ENCODE peak calls at places on chromosome 5, in five cellular contexts. F is lung; G is NCI-H69; Q is Karpas-422; C is activated CD4-positive, alpha-beta T cell treated with anti-CD3 and anti-CD28 coated beads for 24 hours. E is an unnamed sample.
A peak's percentile ranks its signal among the peaks of the same experiment; 100 is the strongest.

GRCh38 chr5:53378590-53379247 is 101.7 kb upstream of the FST start:
- DNase-seq in F (no peak), Q (no peak), C (no peak), G (no peak), E (no peak)

GRCh38 chr5:123132330-123132729 is 43.3 kb downstream of the PRDM6 start:
- DNase-seq in G (no peak), F (no peak), Q (no peak), C (no peak), E (no peak)

GRCh38 chr5:120367896-120368634 is 96.0 kb upstream of the PRR16 start:
- DNase-seq in C (no peak), G (no peak), F (no peak), Q (no peak), E (no peak)

GRCh38 chr5:80988419-80988925 is 28.3 kb downstream of the RASGRF2 start:
- DNase-seq in Q (peak; percentile 66), F (no peak), G (no peak), C (no peak), E (no peak)

GRCh38 chr5:14184725-14185124 is 41.6 kb downstream of the TRIO start:
- DNase-seq in C (no peak), F (no peak), G (no peak), Q (no peak), E (peak; percentile 73)

GRCh38 chr5:39115644-39116346 is 41.6 kb upstream of the RICTOR start:
- DNase-seq in F (no peak), Q (no peak), C (no peak), G (no peak), E (no peak)

GRCh38 chr5:66307647-66308257 is 163.7 kb downstream of the SREK1 start:
- DNase-seq in C (no peak), F (no peak), G (peak; percentile 88), Q (peak; percentile 90), E (peak; percentile 27)

GRCh38 chr5:55533806-55534435 is 843 bp downstream of the PLPP1 start:
- DNase-seq in Q (no peak), G (peak; percentile 90), C (no peak), F (peak; percentile 40), E (no peak)